ENCODE peak calls at places on chromosomes 11 and 22, in ten cellular contexts. S, V, B, G, Z, A, P, L, I and H are unnamed samples.
A peak's percentile ranks its signal among the peaks of the same experiment; 100 is the strongest.

GRCh38 chr11:72753341-72754148 is 1.3 kb upstream of the ARAP1 start:
- DNase-seq in S (no peak), V (no peak), B (no peak), G (no peak), Z (no peak), A (no peak), P (no peak), L (no peak), I (no peak), H (peak; percentile 59)

GRCh38 chr22:31139066-31139465 is 1.2 kb downstream of the PLA2G3 start:
- DNase-seq in S (no peak), V (no peak), B (no peak), G (no peak), Z (no peak), A (no peak), P (no peak), L (no peak), I (no peak), H (no peak)

GRCh38 chr11:72446929-72447753 is 12.8 kb upstream of the CLPB start:
- DNase-seq in S (no peak), V (peak; percentile 66), B (no peak), G (peak; percentile 78), Z (peak; percentile 65), A (no peak), P (no peak), L (peak; percentile 91), I (no peak), H (peak; percentile 43)

GRCh38 chr11:46322759-46323158 is 24.5 kb upstream of the DGKZ start:
- DNase-seq in S (no peak), V (no peak), B (no peak), G (no peak), Z (peak; percentile 56), A (no peak), P (no peak), L (peak; percentile 42), I (peak; percentile 57), H (no peak)

GRCh38 chr11:46977038-46977818 is 40.7 kb downstream of the CSTPP1 start:
- DNase-seq in S (no peak), V (no peak), B (no peak), G (no peak), Z (no peak), A (no peak), P (no peak), L (no peak), I (no peak), H (peak; percentile 89)

GRCh38 chr11:65487467-65488272 is 11.2 kb upstream of the MALAT1 start:
- DNase-seq in S (no peak), V (peak; percentile 100), B (peak; percentile 95), G (peak; percentile 100), Z (peak; percentile 100), A (peak; percentile 100), P (peak; percentile 100), L (peak; percentile 92), I (peak; percentile 100), H (peak; percentile 100)

GRCh38 chr11:63841554-63841953 is 2.6 kb downstream of the MARK2 start:
- DNase-seq in S (no peak), V (peak; percentile 60), B (no peak), G (peak; percentile 89), Z (no peak), A (no peak), P (no peak), L (no peak), I (peak; percentile 84), H (no peak)

GRCh38 chr22:37599161-37599560 is 9.5 kb upstream of the GGA1 start:
- DNase-seq in S (no peak), V (no peak), B (peak; percentile 78), G (no peak), Z (no peak), A (no peak), P (no peak), L (no peak), I (no peak), H (peak; percentile 33)

GRCh38 chr11:81007046-81007445 is 1566.2 kb upstream of the TENM4 start:
- DNase-seq in S (no peak), V (peak; percentile 50), B (no peak), G (peak; percentile 55), Z (peak; percentile 22), A (no peak), P (no peak), L (no peak), I (no peak), H (no peak)

GRCh38 chr22:24772493-24773220 is 1.9 kb downstream of the PIWIL3 start:
- DNase-seq in S (no peak), V (peak; percentile 60), B (no peak), G (peak; percentile 19), Z (peak; percentile 58), A (no peak), P (no peak), L (no peak), I (no peak), H (no peak)

GRCh38 chr22:37139762-37140161 is 10.0 kb downstream of the IL2RB start:
- DNase-seq in S (no peak), V (no peak), B (no peak), G (no peak), Z (no peak), A (no peak), P (no peak), L (no peak), I (no peak), H (no peak)

GRCh38 chr22:33007485-33007884 is 50.7 kb downstream of the SYN3 start:
- DNase-seq in S (no peak), V (no peak), B (no peak), G (no peak), Z (no peak), A (no peak), P (no peak), L (no peak), I (no peak), H (no peak)

GRCh38 chr11:57977709-57978108 is 46.0 kb upstream of the OR9Q1 start:
- DNase-seq in S (no peak), V (no peak), B (no peak), G (no peak), Z (no peak), A (no peak), P (no peak), L (no peak), I (no peak), H (no peak)

GRCh38 chr11:66727282-66727882 is 1.6 kb downstream of the SPTBN2 start:
- DNase-seq in S (peak; percentile 18), V (peak; percentile 65), B (peak; percentile 34), G (no peak), Z (peak; percentile 17), A (no peak), P (no peak), L (peak; percentile 61), I (no peak), H (no peak)

GRCh38 chr11:77435972-77436371 is 37.9 kb downstream of the PAK1 start:
- DNase-seq in S (no peak), V (no peak), B (no peak), G (no peak), Z (no peak), A (no peak), P (no peak), L (no peak), I (no peak), H (no peak)

GRCh38 chr22:21766933-21767462 is 31.4 kb upstream of the YPEL1 start:
- DNase-seq in S (peak; percentile 69), V (peak; percentile 65), B (peak; percentile 29), G (no peak), Z (no peak), A (no peak), P (no peak), L (no peak), I (no peak), H (no peak)

GRCh38 chr11:72631806-72632731 is 42.2 kb downstream of the PDE2A start:
- DNase-seq in S (no peak), V (no peak), B (no peak), G (no peak), Z (peak; percentile 16), A (no peak), P (no peak), L (no peak), I (no peak), H (no peak)

GRCh38 chr11:85705805-85706204 is 19.8 kb upstream of the CCDC89 start:
- DNase-seq in S (no peak), V (no peak), B (no peak), G (peak; percentile 77), Z (no peak), A (no peak), P (no peak), L (no peak), I (no peak), H (no peak)

GRCh38 chr22:41876275-41876674 is 38.6 kb downstream of the SHISA8 start:
- DNase-seq in S (no peak), V (no peak), B (no peak), G (no peak), Z (no peak), A (no peak), P (no peak), L (no peak), I (no peak), H (no peak)

GRCh38 chr22:47836957-47837356 is 1074.5 kb downstream of the TBC1D22A start:
- DNase-seq in S (no peak), V (peak; percentile 30), B (no peak), G (no peak), Z (peak; percentile 78), A (no peak), P (peak; percentile 44), L (no peak), I (peak; percentile 77), H (no peak)

GRCh38 chr11:2312232-2313042 is 10.6 kb downstream of the TSPAN32 start:
- DNase-seq in S (no peak), V (peak; percentile 37), B (no peak), G (peak; percentile 68), Z (peak; percentile 49), A (no peak), P (no peak), L (no peak), I (peak; percentile 94), H (no peak)

GRCh38 chr22:35601743-35602633 is 15.1 kb downstream of the MB start:
- DNase-seq in S (no peak), V (peak; percentile 91), B (no peak), G (peak; percentile 83), Z (peak; percentile 83), A (peak; percentile 26), P (peak; percentile 72), L (peak; percentile 49), I (no peak), H (no peak)

GRCh38 chr22:35377735-35378134 is 3.2 kb upstream of the HMOX1 start:
- DNase-seq in S (no peak), V (no peak), B (no peak), G (no peak), Z (no peak), A (no peak), P (no peak), L (no peak), I (no peak), H (no peak)

GRCh38 chr11:131980878-131981668 is 610.7 kb downstream of the NTM start:
- DNase-seq in S (no peak), V (no peak), B (no peak), G (no peak), Z (no peak), A (no peak), P (no peak), L (no peak), I (no peak), H (no peak)